ENCODE peak calls at places on chromosomes 2 and 18, in eight cellular contexts. E is left ventricle myocardium inferior, S is mammary epithelial cell, C is uterus, W is AG04449, V is astrocyte, M is endothelial cell of umbilical vein, A is foreskin fibroblast. J is an unnamed sample.
A peak's percentile ranks its signal among the peaks of the same experiment; 100 is the strongest.

GRCh38 chr2:207042155-207042554 is 102.8 kb downstream of the CPO start:
- DNase-seq in E (no peak), M (no peak), A (no peak), W (no peak), C (no peak), V (peak; percentile 36), S (no peak), J (no peak)

GRCh38 chr2:53476800-53477199 is 290.8 kb upstream of the CHAC2 start:
- DNase-seq in C (no peak), S (no peak), E (no peak), V (no peak), W (no peak), M (no peak), A (no peak), J (no peak)

GRCh38 chr2:236498369-236498768 is 71.3 kb upstream of the ACKR3 start:
- DNase-seq in W (no peak), A (peak; percentile 1), V (peak; percentile 90), C (no peak), E (peak; percentile 25), M (no peak), S (peak; percentile 39), J (peak; percentile 80)

GRCh38 chr2:162056796-162057399 is 17.1 kb downstream of the DPP4 start:
- DNase-seq in V (no peak), S (no peak), E (no peak), C (no peak), W (no peak), M (no peak), A (no peak), J (no peak)

GRCh38 chr2:109722026-109722425 is 72.1 kb upstream of the RGPD5 start:
- DNase-seq in V (no peak), W (no peak), S (no peak), M (no peak), A (no peak), C (no peak), E (peak; percentile 26), J (no peak)

GRCh38 chr2:206452242-206452641 is 8.9 kb downstream of the ADAM23 start:
- DNase-seq in S (no peak), A (no peak), V (no peak), E (no peak), C (no peak), W (no peak), M (no peak), J (no peak)

GRCh38 chr18:7872569-7872968 is 305.5 kb downstream of the PTPRM start:
- DNase-seq in W (no peak), E (no peak), S (peak; percentile 67), M (peak; percentile 54), V (peak; percentile 37), C (no peak), A (peak; percentile 57), J (no peak)

GRCh38 chr18:75183973-75184372 is 25.0 kb downstream of the PTGR3 start:
- DNase-seq in C (no peak), E (no peak), M (no peak), S (no peak), W (no peak), A (no peak), V (no peak), J (no peak)

GRCh38 chr2:16030206-16031054 is 90.1 kb downstream of the MYCN start:
- DNase-seq in S (no peak), E (no peak), V (no peak), M (no peak), A (no peak), W (no peak), C (no peak), J (no peak)

GRCh38 chr2:3178206-3179031 is 199.2 kb downstream of the EIPR1 start:
- DNase-seq in W (no peak), C (no peak), A (no peak), M (no peak), E (no peak), V (no peak), S (no peak), J (no peak)

GRCh38 chr2:222424729-222425671 is 657 bp downstream of the SGPP2 start:
- DNase-seq in A (no peak), M (no peak), E (peak; percentile 28), C (no peak), W (no peak), S (no peak), V (no peak), J (no peak)

GRCh38 chr2:195486987-195487644 is 169.9 kb upstream of the SLC39A10 start:
- DNase-seq in E (no peak), V (peak; percentile 79), A (peak; percentile 57), W (no peak), M (no peak), C (no peak), S (peak; percentile 52), J (peak; percentile 13)

GRCh38 chr2:196431957-196432356 is 207.6 kb upstream of the CCDC150 start:
- DNase-seq in M (peak; percentile 28), E (no peak), C (no peak), A (peak; percentile 8), W (no peak), S (no peak), V (no peak), J (no peak)

GRCh38 chr2:39380525-39381150 is 56.4 kb downstream of the MAP4K3 start:
- DNase-seq in C (no peak), M (peak; percentile 5), A (peak; percentile 9), W (no peak), S (no peak), E (no peak), V (peak; percentile 39), J (no peak)
- H3K4me3 ChIP-seq in C (no peak overlapping the region), M (no peak overlapping the region), A (no peak overlapping the region), W (no peak overlapping the region), S (no peak overlapping the region), E (peak overlapping the region; percentile 10), V (no peak overlapping the region), J (no peak overlapping the region)

GRCh38 chr2:20600756-20601325 is 50.1 kb downstream of the HS1BP3 start:
- DNase-seq in M (peak; percentile 71), E (no peak), C (no peak), W (no peak), S (no peak), V (no peak), A (no peak), J (no peak)
- TF ChIP-seq CTCF in M (peak; percentile 16), E (peak; percentile 66), C (peak; percentile 34), W (no peak), S (no peak), V (peak; percentile 47), A (peak; percentile 43), J (peak; percentile 56)

DNA sequence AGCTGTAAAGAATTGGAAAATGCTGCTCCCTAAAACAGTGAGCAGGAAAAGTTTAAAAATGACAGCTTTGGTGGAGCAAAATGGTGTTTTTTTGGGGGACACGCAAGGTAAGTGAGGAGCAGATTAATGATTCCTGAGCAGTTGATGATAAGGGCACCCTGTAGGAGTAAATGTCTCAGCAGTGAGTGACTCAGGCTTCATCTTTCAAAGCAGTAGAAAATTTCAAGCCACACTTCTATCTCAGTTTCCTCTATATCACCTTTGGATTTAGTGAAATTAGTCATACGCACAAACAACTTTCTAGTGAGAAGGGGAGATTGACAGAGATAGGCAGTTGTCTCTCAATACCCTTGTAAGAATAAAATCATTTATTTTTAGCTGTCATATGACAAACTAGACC is 709.0 kb upstream of the FAM98A start:
- DNase-seq in W (no peak), E (no peak), C (no peak), A (no peak), M (no peak), S (no peak), V (no peak), J (no peak)
- H3K4me3 ChIP-seq in W (no peak overlapping the region), E (no peak overlapping the region), C (no peak overlapping the region), A (no peak overlapping the region), M (no peak overlapping the region), S (no peak overlapping the region), V (no peak overlapping the region), J (no peak overlapping the region)

GRCh38 chr2:26243643-26244478 is 571 bp downstream of the HADHA start:
- DNase-seq in A (no peak), M (peak; percentile 67), C (no peak), S (peak; percentile 62), V (peak; percentile 23), E (no peak), W (no peak), J (no peak)

GRCh38 chr2:26245231-26245732 is 543 bp downstream of the HADHB start:
- DNase-seq in E (peak; percentile 27), A (no peak), V (peak; percentile 16), S (peak; percentile 69), W (no peak), C (no peak), M (no peak), J (no peak)

GRCh38 chr2:26246818-26247217 is 2.1 kb downstream of the HADHB start:
- DNase-seq in M (no peak), E (peak; percentile 40), A (no peak), V (peak; percentile 55), S (peak; percentile 72), C (peak; percentile 25), W (no peak), J (no peak)

GRCh38 chr2:26245810-26246209 is 1.1 kb downstream of the HADHB start:
- DNase-seq in E (no peak), W (no peak), S (peak; percentile 53), M (peak; percentile 27), V (peak; percentile 10), C (no peak), A (no peak), J (no peak)

DNA sequence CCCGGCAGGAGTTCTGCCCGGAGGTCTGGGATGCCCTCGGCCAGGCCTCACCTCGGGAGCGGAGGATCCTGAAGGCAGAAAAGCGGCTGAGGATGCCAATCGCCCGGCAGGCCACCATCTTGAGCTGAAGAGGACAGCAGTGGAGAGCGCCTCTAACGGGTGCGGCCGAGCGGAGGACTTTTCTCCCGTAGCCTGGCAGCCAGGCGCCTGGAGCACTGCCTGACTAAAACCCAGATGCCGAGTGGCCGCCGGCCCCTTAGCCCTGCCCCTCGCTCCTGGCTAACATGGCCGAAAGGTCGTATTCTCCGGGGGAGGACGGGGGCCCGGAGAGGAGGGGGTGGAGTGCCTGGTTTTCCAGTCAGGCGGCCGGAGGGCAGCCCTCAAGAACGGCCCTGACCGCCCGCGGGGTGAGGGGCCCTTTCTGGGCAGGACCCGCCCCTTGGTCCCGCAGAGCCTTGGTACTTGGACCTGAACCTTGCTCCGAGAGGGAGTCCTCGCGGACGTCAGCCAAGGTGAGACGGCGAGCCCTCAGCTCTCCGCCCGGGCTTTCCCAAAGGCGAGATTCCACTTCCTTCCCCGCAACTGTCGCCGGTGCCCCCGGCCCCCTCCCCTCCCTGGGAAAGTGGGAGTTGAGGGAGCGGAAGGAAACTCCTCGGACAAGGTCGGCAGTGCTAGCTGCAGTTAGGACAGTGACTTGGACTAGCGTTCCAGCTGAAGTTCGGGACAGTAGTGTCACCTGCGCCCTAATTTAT is at the start of the genes HADHA and HADHB:
- DNase-seq in A (peak; percentile 85), V (peak; percentile 74), W (peak; percentile 29), C (peak; percentile 89), S (peak; percentile 90), M (peak; percentile 94), E (peak; percentile 92), J (peak; percentile 39)
- TF ChIP-seq CTCF in A (peak; percentile 22), V (no peak), W (peak; percentile 49), C (peak; percentile 22), S (peak; percentile 4), M (no peak), E (peak; percentile 52), J (no peak)

J was measured in epithelial cell of proximal tubule.